ENCODE peak calls at places on chromosomes 12 and 14, in ten cellular contexts. Y, I, W, L, B, G, T, V, K and O are unnamed samples.

GRCh38 chr12:70307868-70308267 is 58.2 kb upstream of the KCNMB4 start:
- DNase-seq in V (no peak), W (no peak), T (no peak), B (no peak), L (no peak), K (no peak), I (no peak), G (no peak), Y (no peak), O (no peak)

GRCh38 chr12:41919526-41920305 is 225.0 kb downstream of the GXYLT1 start:
- DNase-seq in T (no peak), L (no peak), I (no peak), V (no peak), G (no peak), W (no peak), Y (no peak), B (no peak), K (no peak), O (no peak)

GRCh38 chr12:7835116-7835515 is 37.6 kb downstream of the SLC2A14 start:
- DNase-seq in V (no peak), W (no peak), Y (no peak), I (no peak), T (no peak), G (no peak), B (no peak), L (no peak), K (no peak), O (no peak)

GRCh38 chr12:113293100-113293499 is 41.8 kb downstream of the SLC8B1 start:
- DNase-seq in V (no peak), K (no peak), G (no peak), I (no peak), Y (no peak), T (no peak), B (no peak), L (no peak), W (no peak), O (no peak)

GRCh38 chr12:124428136-124428791 is 133.4 kb downstream of the RFLNA start:
- DNase-seq in G (no peak), W (peak), B (peak), L (no peak), K (no peak), T (peak), I (peak), V (peak), Y (no peak), O (no peak)

GRCh38 chr12:100185361-100185894 is 15.2 kb upstream of the ACTR6 start:
- DNase-seq in B (no peak), G (no peak), T (no peak), K (no peak), Y (no peak), L (no peak), I (no peak), W (no peak), V (no peak), O (no peak)

GRCh38 chr12:65536876-65537661 is 258.6 kb downstream of the MSRB3 start:
- DNase-seq in W (peak), I (no peak), G (peak), L (no peak), V (no peak), B (peak), K (no peak), T (peak), Y (peak), O (no peak)

GRCh38 chr14:73307261-73307660 is 70.0 kb downstream of the PAPLN start:
- DNase-seq in Y (no peak), W (no peak), L (no peak), T (no peak), G (no peak), V (no peak), I (no peak), B (no peak), K (no peak), O (no peak)

GRCh38 chr12:92098594-92099370 is 46.9 kb downstream of the BTG1 start:
- DNase-seq in V (no peak), L (no peak), K (no peak), Y (no peak), G (no peak), B (no peak), I (no peak), W (no peak), T (no peak), O (no peak)

GRCh38 chr12:12210983-12211382 is 55.9 kb downstream of the LRP6 start:
- DNase-seq in L (no peak), W (no peak), K (no peak), V (no peak), Y (no peak), G (no peak), I (no peak), T (no peak), B (no peak), O (no peak)

GRCh38 chr14:29846339-29847129 is 81.1 kb downstream of the PRKD1 start:
- DNase-seq in V (no peak), L (no peak), I (no peak), T (no peak), Y (no peak), W (no peak), B (no peak), G (no peak), K (no peak), O (no peak)

GRCh38 chr12:103657331-103657730 is 70.3 kb downstream of the STAB2 start:
- DNase-seq in T (no peak), W (peak), I (no peak), Y (no peak), G (peak), B (no peak), K (no peak), V (no peak), L (no peak), O (no peak)

GRCh38 chr14:101508196-101508947 is 52.9 kb upstream of the DIO3 start:
- DNase-seq in G (no peak), Y (no peak), B (no peak), I (peak), W (no peak), V (no peak), L (no peak), T (no peak), K (no peak), O (no peak)

GRCh38 chr12:6229823-6230222 is 29.6 kb downstream of the CD9 start:
- DNase-seq in G (peak), L (no peak), Y (no peak), K (no peak), T (no peak), W (no peak), V (no peak), B (peak), I (peak), O (no peak)

GRCh38 chr12:71746983-71747611 is 7.6 kb upstream of the RAB21 start:
- DNase-seq in I (no peak), B (peak), L (peak), K (no peak), Y (peak), V (no peak), T (peak), W (no peak), G (no peak), O (peak)

GRCh38 chr14:102095231-102095870 is 8.5 kb upstream of the HSP90AA1 start:
- DNase-seq in W (no peak), G (no peak), Y (no peak), L (no peak), V (no peak), K (no peak), I (no peak), T (no peak), B (no peak), O (no peak)

GRCh38 chr14:66395300-66395699 is 90.9 kb upstream of the CCDC196 start:
- DNase-seq in T (no peak), I (no peak), V (no peak), L (peak), K (no peak), G (no peak), B (no peak), W (no peak), Y (no peak), O (no peak)

GRCh38 chr14:76926521-76927251 is 100.5 kb downstream of the LRRC74A start:
- DNase-seq in G (no peak), I (no peak), K (no peak), B (no peak), V (peak), Y (no peak), W (no peak), L (peak), T (no peak), O (no peak)

GRCh38 chr12:93198086-93198485 is 179.6 kb upstream of the NUDT4 start:
- DNase-seq in K (no peak), V (no peak), W (no peak), T (no peak), B (peak), Y (no peak), G (no peak), L (no peak), I (no peak), O (no peak)

GRCh38 chr14:106094654-106095189 is 568.3 kb downstream of the TMEM121 start:
- DNase-seq in L (peak), T (no peak), W (no peak), K (no peak), I (peak), V (no peak), B (no peak), Y (no peak), G (no peak), O (no peak)

GRCh38 chr12:71371132-71371531 is 68.5 kb upstream of the LGR5 start:
- DNase-seq in Y (no peak), W (no peak), K (no peak), T (no peak), V (no peak), L (no peak), G (no peak), B (no peak), I (no peak), O (no peak)

GRCh38 chr12:110813298-110813697 is 33.5 kb upstream of the CCDC63 start:
- DNase-seq in K (no peak), T (no peak), V (no peak), G (no peak), B (no peak), I (no peak), Y (peak), L (no peak), W (no peak), O (no peak)

GRCh38 chr12:123782997-123783792 is 21.1 kb downstream of the DNAH10 start:
- DNase-seq in G (no peak), W (no peak), L (no peak), I (no peak), B (no peak), T (no peak), V (no peak), Y (no peak), K (no peak), O (no peak)

GRCh38 chr12:23502259-23502658 is 447.2 kb downstream of the SOX5 start:
- DNase-seq in L (no peak), I (no peak), B (no peak), W (no peak), T (no peak), G (no peak), V (no peak), K (no peak), Y (no peak), O (no peak)

GRCh38 chr12:23503544-23503943 is 445.9 kb downstream of the SOX5 start:
- DNase-seq in T (no peak), I (no peak), V (no peak), K (no peak), W (no peak), B (no peak), L (no peak), G (no peak), Y (no peak), O (no peak)

GRCh38 chr12:23504641-23505399 is 444.6 kb downstream of the SOX5 start:
- DNase-seq in T (no peak), G (no peak), L (no peak), V (no peak), B (no peak), Y (no peak), W (no peak), K (no peak), I (no peak), O (no peak)

DNA sequence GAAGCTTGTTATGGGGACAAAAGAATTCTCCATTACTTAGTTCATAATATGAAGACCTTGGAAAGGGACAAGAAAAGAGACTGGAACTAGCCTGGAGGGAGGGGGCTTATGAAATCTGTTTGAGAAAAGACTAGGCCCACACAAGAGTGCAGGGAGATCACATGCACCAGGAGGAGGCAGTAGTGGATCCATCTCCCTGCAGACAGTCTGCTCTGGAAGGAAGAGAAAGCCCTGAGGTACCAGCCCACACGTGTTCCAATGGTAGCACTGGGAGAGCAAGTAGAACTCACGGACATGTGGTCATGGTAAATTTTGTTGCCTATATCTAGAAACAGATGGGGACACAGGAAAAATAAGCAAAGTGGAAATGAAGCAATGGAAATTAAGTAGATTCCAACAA is 445.4 kb downstream of the SOX5 start:
- DNase-seq in G (no peak), I (no peak), W (no peak), K (no peak), L (no peak), V (no peak), B (no peak), T (no peak), Y (no peak), O (no peak)
- TF ChIP-seq CTCF in G (no peak), I (no peak), W (peak), K (no peak), L (no peak), V (no peak), B (no peak), T (no peak), Y (no peak), O (no peak)

DNA sequence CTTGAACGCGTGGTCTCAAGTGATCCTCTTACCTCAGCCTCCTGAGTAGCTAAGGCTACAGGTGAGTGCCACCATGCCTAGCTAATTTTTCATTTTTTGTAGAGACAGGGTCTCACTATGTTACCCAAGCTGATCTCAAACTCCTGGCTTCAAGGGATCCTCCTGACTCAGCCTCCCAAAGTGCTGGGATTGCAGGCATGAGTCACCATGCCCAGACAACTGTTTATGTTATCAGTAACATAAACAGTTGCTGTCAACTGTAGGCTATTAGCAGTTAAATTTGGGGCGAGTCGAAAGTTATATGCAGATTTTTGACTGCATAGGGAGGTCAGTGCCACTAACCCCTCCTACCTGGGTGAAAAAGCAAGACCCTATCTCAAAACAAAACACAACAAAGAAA is 26.2 kb upstream of the LRRK2 start:
- DNase-seq in Y (no peak), T (no peak), G (no peak), L (no peak), V (no peak), W (no peak), I (no peak), K (no peak), B (no peak), O (no peak)
- TF ChIP-seq CTCF in Y (no peak), T (no peak), G (no peak), L (no peak), V (no peak), W (no peak), I (no peak), K (no peak), B (no peak), O (no peak)

GRCh38 chr14:89015016-89015415 is 190.6 kb downstream of the TTC8 start:
- DNase-seq in K (no peak), Y (no peak), I (no peak), W (no peak), L (no peak), B (no peak), T (no peak), V (no peak), G (no peak), O (no peak)
- TF ChIP-seq CTCF in K (no peak), Y (peak), I (no peak), W (peak), L (no peak), B (peak), T (no peak), V (no peak), G (peak), O (peak)

GRCh38 chr12:109771746-109772621 is 58.4 kb downstream of the FAM222A start:
- DNase-seq in Y (no peak), G (no peak), I (peak), L (no peak), K (no peak), T (no peak), W (no peak), B (no peak), V (no peak), O (no peak)
- TF ChIP-seq CTCF in Y (no peak), G (peak), I (no peak), L (no peak), K (no peak), T (no peak), W (peak), B (no peak), V (no peak), O (peak)

GRCh38 chr12:19129486-19130223 is at the start of gene PLEKHA5:
- DNase-seq in K (peak), B (peak), V (peak), T (no peak), L (peak), Y (peak), W (no peak), G (no peak), I (peak), O (peak)
- TF ChIP-seq CTCF in K (peak), B (no peak), V (peak), T (peak), L (no peak), Y (no peak), W (peak), G (no peak), I (peak), O (no peak)

DNA sequence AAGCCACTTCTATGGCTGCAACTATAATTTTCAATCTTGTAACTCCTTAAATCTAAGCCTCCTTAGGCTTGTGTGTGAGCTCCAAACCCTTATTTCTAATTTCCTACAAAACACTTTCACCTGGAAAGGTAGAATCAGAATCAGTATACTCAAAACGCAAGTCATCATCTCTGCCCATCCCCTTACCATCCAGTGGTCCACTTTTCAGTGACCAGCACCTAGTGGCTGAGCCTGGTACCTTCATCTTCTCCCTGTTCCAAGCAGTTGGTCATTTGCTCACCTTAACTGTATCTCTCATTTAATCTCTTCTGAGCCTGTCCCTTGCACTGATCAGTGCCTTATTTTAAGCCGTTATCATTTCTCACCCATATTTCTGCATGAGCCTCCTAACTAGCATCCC is 107.9 kb downstream of the PPM1H start:
- DNase-seq in B (no peak), G (no peak), T (no peak), W (no peak), V (no peak), K (no peak), L (no peak), Y (no peak), I (no peak), O (no peak)
- TF ChIP-seq CTCF in B (peak), G (peak), T (no peak), W (peak), V (no peak), K (peak), L (no peak), Y (no peak), I (no peak), O (peak)

GRCh38 chr14:27123162-27123561 is 525.3 kb upstream of the NOVA1 start:
- DNase-seq in G (no peak), V (no peak), B (no peak), I (no peak), Y (no peak), W (no peak), K (no peak), L (no peak), T (no peak), O (no peak)
- TF ChIP-seq CTCF in G (no peak), V (no peak), B (no peak), I (no peak), Y (no peak), W (no peak), K (no peak), L (no peak), T (no peak), O (no peak)

GRCh38 chr12:49264873-49265792 is at the start of gene TUBA1C:
- DNase-seq in G (peak), W (peak), T (peak), B (peak), Y (peak), I (peak), L (peak), K (peak), V (peak), O (peak)
- TF ChIP-seq CTCF in G (no peak), W (no peak), T (no peak), B (no peak), Y (no peak), I (no peak), L (no peak), K (no peak), V (no peak), O (no peak)

DNA sequence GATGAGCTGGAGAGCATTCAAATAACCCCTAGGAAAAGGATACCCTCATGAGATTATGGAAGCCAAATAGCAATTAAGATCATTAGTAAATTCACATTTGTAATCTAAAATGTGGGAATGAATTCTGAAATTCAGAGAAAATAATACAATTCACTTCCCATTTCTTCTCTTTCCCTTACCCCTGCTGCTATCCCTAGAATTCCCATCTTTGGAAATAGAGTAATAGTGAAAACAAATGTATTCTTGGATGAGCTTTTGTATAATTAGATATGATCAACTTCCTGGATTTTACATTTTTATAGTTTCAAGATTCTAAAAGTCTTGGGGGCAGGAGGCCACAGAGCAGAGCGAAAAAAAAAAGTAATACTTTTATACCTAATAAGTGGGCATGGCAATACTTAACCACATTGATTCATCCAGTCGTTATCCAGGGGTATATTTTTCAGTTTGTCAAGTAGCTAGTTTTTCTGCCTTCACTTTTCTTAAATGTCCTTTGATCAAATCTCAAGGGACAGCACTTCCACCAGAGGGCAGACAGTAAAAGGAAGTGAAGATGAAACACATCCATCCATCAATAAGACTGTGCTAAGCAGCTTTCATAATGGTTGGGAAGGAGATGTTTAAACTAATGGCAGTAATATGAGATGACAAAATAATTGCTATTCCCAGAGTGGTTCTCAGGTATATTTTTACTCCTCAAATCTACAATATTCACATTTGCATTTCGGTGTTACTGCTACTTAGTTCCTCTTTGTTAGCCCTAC is 401.3 kb downstream of the DIO2 start:
- DNase-seq in L (no peak), K (no peak), G (no peak), B (no peak), V (no peak), I (no peak), T (no peak), W (no peak), Y (no peak), O (no peak)
- TF ChIP-seq CTCF in L (no peak), K (no peak), G (peak), B (peak), V (no peak), I (no peak), T (no peak), W (peak), Y (no peak), O (peak)

DNA sequence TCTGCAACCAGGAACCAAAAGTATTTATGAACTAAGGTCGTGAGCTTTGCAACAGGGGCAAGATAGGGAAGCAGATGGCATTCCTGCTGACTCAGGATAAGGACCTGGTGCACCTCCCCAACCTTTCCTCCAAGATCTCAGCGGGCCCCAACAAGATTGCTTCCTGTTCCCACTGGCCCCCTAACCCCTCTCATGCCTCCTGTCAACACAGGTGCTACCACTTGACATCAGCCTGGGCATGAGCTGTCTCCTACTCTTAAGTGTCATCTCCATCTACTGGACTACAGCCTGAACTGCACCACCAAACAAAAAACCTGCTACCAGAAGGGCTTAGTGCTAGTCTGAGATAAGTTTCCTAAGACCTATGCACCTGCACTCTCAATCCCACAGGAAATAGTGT is 32.7 kb downstream of the MED6 start:
- DNase-seq in G (peak), W (no peak), Y (peak), B (peak), V (no peak), K (no peak), L (peak), T (peak), I (no peak), O (peak)
- TF ChIP-seq CTCF in G (peak), W (peak), Y (peak), B (peak), V (peak), K (peak), L (peak), T (peak), I (no peak), O (peak)